ENCODE peak calls at places on chromosomes 1 and 21, in eight cellular contexts. Z is endodermal cell; S is AG04450; L is H9; D is AG10803; C is heart right ventricle; N is CD8-positive, alpha-beta T cell; Y is fibroblast of mammary gland. J is an unnamed sample.
A peak's percentile ranks its signal among the peaks of the same experiment; 100 is the strongest.

GRCh38 chr1:74713849-74714248 is 19.0 kb downstream of the CRYZ start:
- DNase-seq in Z (no peak), S (no peak), L (no peak), D (no peak), C (no peak), N (no peak), Y (no peak), J (no peak)

GRCh38 chr1:204313675-204314074 is 46.1 kb downstream of the PLEKHA6 start:
- DNase-seq in Z (no peak), S (no peak), L (no peak), D (no peak), C (no peak), N (no peak), Y (no peak), J (peak; percentile 43)

GRCh38 chr1:27402349-27402754 is 9.9 kb downstream of the GPR3 start:
- DNase-seq in Z (peak; percentile 87), S (no peak), L (peak; percentile 81), D (peak; percentile 82), C (peak; percentile 73), N (peak; percentile 23), Y (peak; percentile 63), J (peak; percentile 64)

GRCh38 chr1:24998554-24999245 is 68.6 kb upstream of the RUNX3 start:
- DNase-seq in Z (no peak), S (no peak), L (no peak), D (no peak), C (no peak), N (no peak), Y (no peak), J (no peak)

GRCh38 chr1:51664412-51665240 is 47.7 kb downstream of the OSBPL9 start:
- DNase-seq in Z (no peak), S (no peak), L (no peak), D (peak; percentile 57), C (no peak), N (no peak), Y (peak; percentile 85), J (no peak)

GRCh38 chr1:12383001-12383400 is 153.2 kb downstream of the VPS13D start:
- DNase-seq in Z (no peak), S (no peak), L (no peak), D (no peak), C (no peak), N (no peak), Y (no peak), J (no peak)

GRCh38 chr1:208171615-208172388 is 72.4 kb downstream of the PLXNA2 start:
- DNase-seq in Z (no peak), S (no peak), L (no peak), D (no peak), C (no peak), N (no peak), Y (no peak), J (no peak)

GRCh38 chr1:204112876-204113730 is 38.7 kb downstream of the ETNK2 start:
- DNase-seq in Z (no peak), S (no peak), L (no peak), D (no peak), C (no peak), N (no peak), Y (peak; percentile 39), J (no peak)

GRCh38 chr1:167002354-167002753 is 13.3 kb downstream of the MAEL start:
- DNase-seq in Z (no peak), S (no peak), L (no peak), D (no peak), C (no peak), N (no peak), Y (no peak), J (no peak)

DNA sequence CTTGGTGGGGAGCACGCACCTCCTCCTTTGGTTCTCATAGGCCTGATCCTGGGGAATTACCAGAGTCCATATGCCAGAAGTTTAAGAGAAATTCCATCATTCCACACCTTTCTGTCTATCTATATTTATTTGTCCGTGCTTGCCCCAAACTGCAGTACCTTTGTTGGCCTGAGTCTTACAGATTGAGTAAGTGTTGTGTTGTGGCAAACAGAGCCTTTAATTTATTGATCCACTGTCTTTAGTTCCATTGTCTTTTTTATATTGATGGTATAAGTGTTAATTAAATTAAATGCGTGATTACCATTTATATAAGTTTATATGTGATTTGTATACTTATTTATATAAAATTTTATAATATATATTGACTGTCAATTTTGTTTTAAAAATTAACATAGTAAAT is 4.9 kb downstream of the SH3BGR start:
- DNase-seq in Z (no peak), S (no peak), L (no peak), D (no peak), C (no peak), N (no peak), Y (no peak), J (no peak)
- TF ChIP-seq CTCF in Z (peak; percentile 71), S (peak; percentile 32), L (peak; percentile 56), D (no peak), C (no peak), N (no peak), Y (peak; percentile 22), J (peak; percentile 38)

GRCh38 chr1:84997667-84998600 is 1.0 kb upstream of the MCOLN2 start:
- DNase-seq in Z (peak; percentile 77), S (no peak), L (peak; percentile 31), D (peak; percentile 3), C (peak; percentile 13), N (peak; percentile 21), Y (peak; percentile 16), J (peak; percentile 22)

GRCh38 chr1:85001742-85002141 is 4.8 kb upstream of the MCOLN2 start:
- DNase-seq in Z (no peak), S (no peak), L (no peak), D (no peak), C (no peak), N (no peak), Y (no peak), J (no peak)

GRCh38 chr1:84995484-84996334 is 1.2 kb downstream of the MCOLN2 start:
- DNase-seq in Z (no peak), S (no peak), L (no peak), D (no peak), C (no peak), N (no peak), Y (no peak), J (no peak)

GRCh38 chr1:84998642-84999280 is 1.8 kb upstream of the MCOLN2 start:
- DNase-seq in Z (peak; percentile 46), S (no peak), L (no peak), D (no peak), C (no peak), N (peak; percentile 59), Y (no peak), J (no peak)

DNA sequence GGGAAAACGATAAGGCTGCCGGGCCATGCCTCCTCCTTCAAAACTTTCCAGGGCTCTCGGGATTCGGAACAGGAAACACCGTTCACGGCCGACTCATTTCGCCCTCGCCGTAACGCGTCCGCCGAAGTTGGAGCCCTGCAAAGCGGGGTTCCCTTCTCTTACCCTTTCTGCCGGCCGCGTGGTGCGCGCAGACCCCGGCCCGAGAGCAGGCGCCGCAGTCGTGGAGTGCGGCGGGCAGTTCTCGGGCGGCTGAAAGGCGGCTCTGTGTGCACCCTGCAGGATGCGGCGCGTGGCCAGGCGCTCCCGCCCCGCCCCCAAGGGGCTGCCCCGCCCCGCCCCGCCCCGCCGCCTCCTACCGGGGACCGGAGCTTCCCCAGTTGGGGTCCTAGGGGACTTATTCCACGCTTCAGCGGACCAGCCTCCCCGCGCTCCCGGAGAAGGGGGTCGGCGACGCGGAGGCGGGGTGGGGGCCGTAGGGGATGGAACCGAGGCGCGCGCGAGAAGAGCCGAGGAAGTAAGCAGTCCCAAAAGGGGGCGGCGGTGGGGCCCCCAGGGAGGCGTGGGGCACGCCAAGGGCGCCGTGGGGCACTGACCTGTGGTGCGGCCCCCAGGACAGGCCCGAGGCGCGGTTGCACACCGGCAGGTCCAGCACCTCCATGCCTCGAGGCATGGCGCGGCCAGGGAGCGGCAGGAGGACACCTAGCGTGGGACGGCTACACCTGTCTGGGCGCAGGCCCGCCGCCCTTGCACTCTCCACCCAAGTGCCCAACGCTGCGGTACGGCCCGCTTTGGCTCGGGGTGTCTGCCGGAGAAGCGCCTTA is at the start of gene MCOLN2:
- DNase-seq in Z (peak; percentile 83), S (no peak), L (peak; percentile 65), D (peak; percentile 7), C (peak; percentile 27), N (peak; percentile 54), Y (peak; percentile 24), J (peak; percentile 48)
- TF ChIP-seq CTCF in Z (no peak), S (no peak), L (no peak), D (no peak), C (peak; percentile 18), N (no peak), Y (no peak), J (no peak)

DNA sequence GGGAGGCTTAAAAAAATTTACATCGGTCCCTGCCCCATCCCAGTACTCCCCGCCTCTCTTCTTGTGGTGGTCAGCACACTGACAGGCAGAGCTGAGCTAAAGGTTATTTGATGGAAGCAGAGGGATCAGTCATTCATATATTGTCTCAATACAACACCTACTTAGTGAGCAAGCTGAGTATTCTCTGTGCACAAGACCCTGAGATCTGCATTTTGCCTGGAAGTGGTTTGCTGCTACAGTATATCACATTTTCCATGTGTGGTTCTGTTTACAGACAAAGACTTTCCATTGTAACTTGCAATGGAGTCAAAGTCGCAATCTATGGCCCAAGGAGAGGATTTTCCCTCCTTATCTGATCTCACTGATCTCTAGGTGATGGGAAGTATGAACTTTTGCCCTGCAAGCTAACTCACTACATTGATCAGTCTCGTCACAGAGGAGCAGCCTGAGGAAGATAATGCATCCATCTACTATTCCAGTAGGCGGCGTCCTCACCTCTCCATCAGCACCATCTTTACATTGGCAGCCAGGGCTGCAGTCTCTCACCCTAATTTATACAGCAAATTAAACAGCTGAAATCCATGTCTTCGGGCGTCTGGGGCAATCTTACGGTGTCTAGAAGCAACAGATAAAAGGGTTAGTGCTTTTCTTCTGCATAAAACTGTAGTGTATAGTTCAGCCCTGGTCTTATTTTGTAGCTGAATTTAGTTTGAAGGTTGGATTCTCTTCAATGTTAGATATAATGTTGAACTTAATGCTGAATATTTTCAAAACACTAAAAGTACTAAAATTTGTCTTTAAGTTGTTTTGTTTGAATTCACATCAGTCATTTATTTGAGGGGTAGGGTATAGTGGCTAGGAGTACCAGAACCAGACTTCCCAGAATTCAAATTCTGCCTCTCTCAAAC is 3.2 kb upstream of the TRAF5 start:
- DNase-seq in Z (peak; percentile 88), S (no peak), L (peak; percentile 72), D (peak; percentile 61), C (no peak), N (peak; percentile 66), Y (peak; percentile 61), J (peak; percentile 59)
- TF ChIP-seq CTCF in Z (peak; percentile 93), S (peak; percentile 93), L (peak; percentile 87), D (peak; percentile 90), C (peak; percentile 67), N (peak; percentile 81), Y (peak; percentile 95), J (peak; percentile 75)

GRCh38 chr1:161019767-161020572 is 982 bp downstream of the F11R start:
- DNase-seq in Z (peak; percentile 67), S (no peak), L (no peak), D (no peak), C (no peak), N (no peak), Y (no peak), J (peak; percentile 11)

GRCh38 chr1:161018631-161018930 is 2.4 kb downstream of the F11R start:
- DNase-seq in Z (peak; percentile 51), S (no peak), L (no peak), D (no peak), C (no peak), N (no peak), Y (no peak), J (no peak)

GRCh38 chr1:161021168-161021958 is 411 bp upstream of the F11R start:
- DNase-seq in Z (peak; percentile 100), S (no peak), L (peak; percentile 100), D (no peak), C (peak; percentile 78), N (peak; percentile 91), Y (no peak), J (peak; percentile 81)

GRCh38 chr1:161021959-161022332 is 994 bp upstream of the F11R start:
- DNase-seq in Z (no peak), S (no peak), L (no peak), D (no peak), C (no peak), N (no peak), Y (no peak), J (no peak)

GRCh38 chr1:161020573-161021167 is at the start of gene F11R:
- DNase-seq in Z (peak; percentile 89), S (no peak), L (peak; percentile 72), D (no peak), C (peak; percentile 34), N (no peak), Y (no peak), J (peak; percentile 77)
- TF ChIP-seq CTCF in Z (peak; percentile 63), S (peak; percentile 18), L (peak; percentile 46), D (peak; percentile 1), C (no peak), N (no peak), Y (no peak), J (peak; percentile 38)